ENCODE peak calls at places on chromosomes 4 and X, in ten cellular contexts. Z is endothelial cell of umbilical vein, K is stomach, X is sigmoid colon, A is suprapubic skin, L is transverse colon, J is breast epithelium, Y is upper lobe of left lung, T is HepG2, G is K562. S is an unnamed sample.

GRCh38 chr4:20195071-20195885 is 56.4 kb upstream of the SLIT2 start:
- DNase-seq in K (no peak), X (no peak), G (no peak), Z (peak; percentile 7), A (no peak), J (no peak), T (no peak), Y (no peak), L (no peak), S (no peak)

GRCh38 chr4:146641762-146642161 is 3.1 kb downstream of the POU4F2 start:
- DNase-seq in Y (no peak), K (no peak), A (no peak), T (no peak), J (no peak), L (no peak), Z (no peak), X (no peak), G (no peak), S (no peak)

GRCh38 chr4:39642885-39643550 is 4.4 kb upstream of the SMIM14 start:
- DNase-seq in X (no peak), T (peak; percentile 66), K (no peak), A (no peak), G (no peak), J (no peak), Y (no peak), L (no peak), Z (no peak), S (no peak)

GRCh38 chr4:10348241-10348640 is 109.0 kb downstream of the ZNF518B start:
- DNase-seq in Y (no peak), K (no peak), G (no peak), J (no peak), L (no peak), T (no peak), Z (no peak), A (no peak), X (no peak), S (no peak)

GRCh38 chr4:175561691-175562090 is 250.4 kb downstream of the GPM6A start:
- DNase-seq in K (no peak), L (no peak), J (no peak), Y (no peak), Z (no peak), A (no peak), X (no peak), G (no peak), T (no peak), S (no peak)

GRCh38 chr4:114384629-114385028 is 214.0 kb upstream of the UGT8 start:
- DNase-seq in A (no peak), L (no peak), X (no peak), Y (no peak), T (peak; percentile 18), J (no peak), K (no peak), G (no peak), Z (peak; percentile 62), S (no peak)

GRCh38 chr4:130183796-130184195 is 1087.8 kb downstream of the C4orf33 start:
- DNase-seq in Z (no peak), J (no peak), K (no peak), Y (no peak), X (no peak), A (no peak), L (no peak), G (no peak), T (no peak), S (no peak)

GRCh38 chr4:73684097-73684496 is 56.3 kb upstream of the CXCL8 start:
- DNase-seq in T (no peak), G (no peak), L (no peak), J (no peak), Z (no peak), X (no peak), K (no peak), A (no peak), Y (no peak), S (no peak)

GRCh38 chr4:145984563-145984962 is 45.9 kb upstream of the ZNF827 start:
- DNase-seq in J (no peak), Z (no peak), T (no peak), X (no peak), G (no peak), Y (no peak), K (no peak), A (no peak), L (peak; percentile 20), S (no peak)

GRCh38 chrX:118551426-118551825 is 55.8 kb downstream of the DOCK11 start:
- DNase-seq in L (no peak), Z (no peak), Y (no peak), J (no peak), A (no peak), T (no peak), G (no peak), X (no peak), K (no peak), S (no peak)

GRCh38 chr4:76308548-76308947 is 2.0 kb downstream of the STBD1 start:
- DNase-seq in K (peak; percentile 49), X (no peak), Z (no peak), G (peak; percentile 47), L (no peak), J (no peak), A (no peak), Y (peak; percentile 25), T (peak; percentile 87), S (no peak)

GRCh38 chr4:89998350-89999098 is 103.9 kb downstream of the MMRN1 start:
- DNase-seq in Z (peak; percentile 5), T (no peak), K (no peak), Y (no peak), A (no peak), X (no peak), G (no peak), J (no peak), L (no peak), S (no peak)

DNA sequence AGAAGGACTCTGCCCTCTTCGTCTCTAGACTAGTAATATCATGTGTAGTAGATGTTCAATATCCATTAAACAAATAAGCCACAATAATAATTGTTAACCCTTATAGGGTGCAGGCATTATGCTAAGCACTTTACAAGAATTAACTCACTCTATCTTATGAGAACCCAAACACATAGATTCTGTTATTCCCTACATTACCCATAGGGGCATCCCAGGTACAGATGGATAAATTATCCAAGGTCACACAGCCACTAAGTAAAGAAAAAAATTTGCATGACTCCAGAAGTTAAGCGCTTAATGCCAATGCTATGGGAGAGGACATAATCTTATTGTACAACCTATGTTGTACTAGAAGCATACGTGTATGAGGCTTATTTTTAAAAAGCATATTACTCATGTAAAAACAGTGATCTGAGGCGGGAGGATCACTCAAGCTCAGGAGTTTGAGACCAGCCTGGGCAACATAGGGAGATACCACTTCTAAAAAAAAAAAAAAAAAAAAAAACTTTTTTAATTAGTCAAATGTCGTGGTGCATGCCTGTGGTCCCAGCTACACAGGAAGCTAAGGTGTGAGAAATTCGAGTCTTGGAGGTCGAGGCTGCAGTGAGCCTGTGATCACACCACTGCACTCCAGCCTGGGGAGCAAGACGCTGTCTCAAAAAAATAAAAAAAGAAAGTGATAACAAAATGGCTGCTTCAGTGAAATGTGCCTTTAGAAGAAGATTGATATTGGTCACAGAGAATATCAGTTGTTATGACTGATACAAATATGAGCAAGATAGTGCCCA is 13.6 kb downstream of the LDB2 start:
- DNase-seq in Z (no peak), A (no peak), K (no peak), L (no peak), X (no peak), G (no peak), Y (no peak), T (peak; percentile 15), J (no peak), S (no peak)
- TF ChIP-seq POLR2A in Z (no peak), A (no peak), K (no peak), L (no peak), X (no peak), G (no peak), Y (no peak), T (no peak), J (no peak), S (no peak)

DNA sequence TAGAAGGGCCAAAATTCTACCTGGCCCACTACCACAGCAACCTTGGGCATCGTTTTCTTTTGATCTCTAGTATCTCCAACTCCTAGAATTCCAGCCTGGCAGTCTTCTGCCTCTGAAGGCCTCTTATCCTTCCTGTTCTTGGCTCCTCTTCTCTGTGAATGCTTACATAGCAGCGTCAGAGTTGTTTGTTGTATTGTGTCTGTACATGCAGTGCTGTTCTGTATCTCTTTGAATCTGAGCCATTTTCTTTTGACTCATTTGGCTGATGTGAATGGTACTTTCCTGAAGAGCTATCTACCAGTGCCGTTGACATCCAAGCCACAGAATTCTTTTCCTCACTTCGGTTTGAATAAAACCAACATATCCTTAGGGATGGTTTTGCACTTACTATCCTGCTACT is 79.2 kb downstream of the TMEM164 start:
- DNase-seq in G (no peak), X (no peak), J (no peak), K (no peak), L (no peak), Z (peak; percentile 53), Y (no peak), T (no peak), A (no peak), S (no peak)
- TF ChIP-seq POLR2AphosphoS5 in G (no peak), X (no peak), J (no peak), K (no peak), L (no peak), Z (no peak), Y (no peak), T (no peak), A (no peak), S (no peak)

GRCh38 chr4:107999932-108000539 is 10.3 kb downstream of the HADH start:
- DNase-seq in Z (no peak), Y (peak; percentile 53), A (no peak), L (no peak), J (no peak), G (no peak), T (no peak), X (no peak), K (no peak), S (no peak)

GRCh38 chr4:108004646-108005045 is 15.0 kb downstream of the HADH start:
- DNase-seq in G (no peak), J (no peak), X (no peak), K (no peak), T (no peak), Z (no peak), Y (no peak), A (no peak), L (no peak), S (no peak)

GRCh38 chr4:107997794-107998193 is 8.1 kb downstream of the HADH start:
- DNase-seq in J (no peak), K (no peak), L (no peak), A (no peak), T (no peak), X (no peak), G (no peak), Y (no peak), Z (no peak), S (no peak)

GRCh38 chr4:108003964-108004630 is 14.4 kb downstream of the HADH start:
- DNase-seq in A (no peak), J (no peak), T (no peak), X (no peak), Z (no peak), Y (no peak), K (no peak), G (no peak), L (no peak), S (no peak)

GRCh38 chr4:108001540-108001939 is 11.9 kb downstream of the HADH start:
- DNase-seq in T (no peak), K (no peak), Y (no peak), J (no peak), A (no peak), G (no peak), X (no peak), Z (no peak), L (no peak), S (no peak)
- TF ChIP-seq POLR2A in T (no peak), K (no peak), Y (no peak), J (no peak), A (no peak), G (no peak), X (no peak), Z (no peak), L (no peak), S (no peak)

GRCh38 chr4:48779998-48780866 is at the start of gene FRYL:
- DNase-seq in X (peak; percentile 100), G (peak; percentile 97), A (peak; percentile 100), J (peak; percentile 99), T (peak; percentile 99), L (peak; percentile 100), Z (peak; percentile 100), Y (peak; percentile 100), K (peak; percentile 100), S (peak; percentile 71)
- TF ChIP-seq POLR2AphosphoS5 in X (peak; percentile 90), G (peak; percentile 57), A (no peak), J (peak; percentile 33), T (peak; percentile 91), L (peak; percentile 91), Z (peak; percentile 33), Y (peak; percentile 23), K (peak; percentile 87), S (peak; percentile 60)